ENCODE peak calls at places on chromosomes 1 and 21, in six cellular contexts. Z, B, D, A, M and Y are unnamed samples.
A peak's percentile ranks its signal among the peaks of the same experiment; 100 is the strongest.

GRCh38 chr21:45010096-45010495 is 64.3 kb upstream of the ADARB1 start:
- DNase-seq in Z (no peak), B (peak; percentile 48), D (no peak), A (no peak), M (no peak), Y (no peak)

GRCh38 chr1:182235952-182236650 is 155.5 kb downstream of the GLUL start:
- DNase-seq in Z (no peak), B (no peak), D (no peak), A (no peak), M (no peak), Y (no peak)

GRCh38 chr1:31859719-31860118 is 43.9 kb upstream of the SPOCD1 start:
- DNase-seq in Z (no peak), B (no peak), D (no peak), A (no peak), M (no peak), Y (no peak)

GRCh38 chr1:9892563-9893528 is 17.2 kb downstream of the CTNNBIP1 start:
- DNase-seq in Z (no peak), B (no peak), D (peak; percentile 86), A (no peak), M (no peak), Y (no peak)

GRCh38 chr1:162627662-162628296 is 4.5 kb upstream of the DDR2 start:
- DNase-seq in Z (peak; percentile 70), B (peak; percentile 43), D (no peak), A (no peak), M (no peak), Y (no peak)

GRCh38 chr1:64393790-64394189 is 76.1 kb upstream of the CACHD1 start:
- DNase-seq in Z (no peak), B (no peak), D (no peak), A (no peak), M (no peak), Y (no peak)

GRCh38 chr1:59169703-59170102 is 127.2 kb upstream of the FGGY start:
- DNase-seq in Z (no peak), B (no peak), D (no peak), A (no peak), M (no peak), Y (no peak)

GRCh38 chr1:28553229-28553930 is 495 bp downstream of the TRNAU1AP start:
- DNase-seq in Z (peak; percentile 68), B (no peak), D (no peak), A (peak; percentile 69), M (peak; percentile 76), Y (peak; percentile 55)

GRCh38 chr1:173474097-173474779 is 2.9 kb upstream of the PRDX6 start:
- DNase-seq in Z (no peak), B (peak; percentile 74), D (no peak), A (no peak), M (no peak), Y (no peak)

GRCh38 chr1:14113841-14114567 is 414.0 kb downstream of the PRDM2 start:
- DNase-seq in Z (peak; percentile 93), B (no peak), D (no peak), A (peak; percentile 67), M (peak; percentile 51), Y (no peak)

GRCh38 chr1:98669355-98670296 is 8.1 kb downstream of the SNX7 start:
- DNase-seq in Z (no peak), B (no peak), D (no peak), A (no peak), M (peak; percentile 33), Y (no peak)

GRCh38 chr1:89686520-89686919 is 53.6 kb downstream of the LRRC8C start:
- DNase-seq in Z (no peak), B (peak; percentile 21), D (no peak), A (no peak), M (no peak), Y (no peak)

GRCh38 chr1:229221106-229222019 is 49.5 kb upstream of the RAB4A start:
- DNase-seq in Z (no peak), B (peak; percentile 98), D (no peak), A (no peak), M (peak; percentile 30), Y (no peak)

GRCh38 chr1:93253471-93253870 is 72.9 kb downstream of the CCDC18 start:
- DNase-seq in Z (no peak), B (no peak), D (no peak), A (no peak), M (no peak), Y (no peak)

GRCh38 chr21:34372321-34372720 is 3.0 kb upstream of the SMIM11 start:
- DNase-seq in Z (no peak), B (peak; percentile 57), D (peak; percentile 52), A (no peak), M (no peak), Y (no peak)

GRCh38 chr1:21906173-21907078 is 30.7 kb downstream of the HSPG2 start:
- DNase-seq in Z (no peak), B (no peak), D (peak; percentile 97), A (peak; percentile 94), M (no peak), Y (no peak)

GRCh38 chr1:161910516-161911077 is 113.1 kb downstream of the OLFML2B start:
- DNase-seq in Z (no peak), B (no peak), D (no peak), A (no peak), M (no peak), Y (no peak)

GRCh38 chr1:162412002-162412401 is at the start of gene SH2D1B:
- DNase-seq in Z (no peak), B (no peak), D (no peak), A (no peak), M (no peak), Y (no peak)

GRCh38 chr1:36136535-36136934 is 11.5 kb upstream of the COL8A2 start:
- DNase-seq in Z (no peak), B (no peak), D (no peak), A (no peak), M (no peak), Y (no peak)

GRCh38 chr1:5915587-5916571 is 76.3 kb downstream of the NPHP4 start:
- DNase-seq in Z (peak; percentile 61), B (peak; percentile 30), D (peak; percentile 62), A (no peak), M (peak; percentile 66), Y (peak; percentile 48)

GRCh38 chr1:49436865-49437264 is 586.9 kb downstream of the AGBL4 start:
- DNase-seq in Z (no peak), B (no peak), D (no peak), A (no peak), M (no peak), Y (no peak)

GRCh38 chr1:237891979-237892378 is 1.3 kb upstream of the ZP4 start:
- DNase-seq in Z (no peak), B (no peak), D (no peak), A (no peak), M (no peak), Y (no peak)

GRCh38 chr1:11691302-11691914 is at the start of gene DRAXIN:
- DNase-seq in Z (peak; percentile 89), B (no peak), D (no peak), A (no peak), M (peak; percentile 93), Y (no peak)

GRCh38 chr1:237012789-237013383 is 8.6 kb upstream of the MT1HL1 start:
- DNase-seq in Z (no peak), B (peak; percentile 4), D (no peak), A (peak; percentile 84), M (peak; percentile 28), Y (no peak)

GRCh38 chr1:152167835-152168534 is 9.0 kb upstream of the RPTN start:
- DNase-seq in Z (no peak), B (peak; percentile 14), D (no peak), A (no peak), M (no peak), Y (no peak)

GRCh38 chr1:210293191-210293607 is 35.5 kb upstream of the HHAT start:
- DNase-seq in Z (no peak), B (no peak), D (peak; percentile 91), A (peak; percentile 89), M (no peak), Y (no peak)

DNA sequence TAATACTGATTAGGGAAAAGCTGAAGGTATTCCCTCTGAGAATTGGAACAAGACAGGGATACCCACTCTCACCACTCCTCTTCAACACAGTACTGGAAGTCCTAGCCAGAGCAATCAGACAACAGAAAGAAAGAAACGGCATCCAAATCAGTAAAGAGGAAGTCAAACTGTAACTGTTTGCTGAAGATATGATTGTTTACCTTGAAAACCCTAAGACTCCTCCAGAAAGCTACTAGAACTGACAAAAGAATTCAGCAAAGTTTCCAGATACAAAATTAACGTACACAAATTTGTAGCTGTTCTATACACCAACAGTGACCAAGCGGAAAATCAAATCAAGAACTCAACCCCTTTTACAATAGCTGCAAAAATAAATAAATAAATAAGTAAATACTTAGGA is 78.6 kb downstream of the EXTL2 start:
- DNase-seq in Z (no peak), B (no peak), D (no peak), A (no peak), M (no peak), Y (no peak)
- TF ChIP-seq POLR2AphosphoS5 in Z (no peak), B (no peak), D (no peak), A (no peak), M (no peak), Y (no peak)

DNA sequence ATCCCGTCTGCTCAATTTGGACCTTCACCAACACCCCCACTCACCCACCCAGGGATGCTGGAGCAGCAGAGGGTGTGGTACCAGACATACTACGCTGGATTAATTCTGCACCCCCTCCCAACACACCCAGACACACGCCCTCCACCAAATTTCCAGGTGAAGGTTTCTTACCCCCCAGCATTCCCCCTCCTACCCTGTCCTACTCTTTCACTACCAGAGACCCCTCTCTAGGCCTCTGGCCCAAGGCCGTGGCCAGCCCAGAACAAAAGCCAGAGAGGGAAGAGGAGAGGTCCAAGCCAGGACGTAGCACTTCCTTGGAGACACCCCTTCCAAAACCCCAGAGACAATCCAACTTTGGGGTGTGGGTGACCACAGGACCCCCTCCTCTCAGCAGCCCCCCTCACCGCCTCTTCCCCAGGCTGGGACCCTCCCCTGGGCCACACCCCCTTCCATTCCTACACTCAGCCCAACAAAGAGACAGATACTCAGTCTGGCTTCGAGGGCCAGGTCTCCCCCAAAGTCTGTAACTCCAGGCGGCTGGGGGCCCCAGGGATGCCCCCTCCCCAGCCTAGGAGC is 1.6 kb downstream of the MEX3A start:
- DNase-seq in Z (no peak), B (no peak), D (no peak), A (no peak), M (peak; percentile 63), Y (no peak)
- TF ChIP-seq POLR2AphosphoS5 in Z (peak; percentile 47), B (no peak), D (no peak), A (no peak), M (no peak), Y (no peak)

GRCh38 chr1:39635205-39635870 is 4.1 kb downstream of the HEYL start:
- DNase-seq in Z (peak; percentile 37), B (no peak), D (no peak), A (no peak), M (no peak), Y (no peak)
- TF ChIP-seq POLR2AphosphoS5 in Z (no peak), B (no peak), D (no peak), A (no peak), M (no peak), Y (no peak)

GRCh38 chr1:23126801-23127200 is 41.9 kb downstream of the LUZP1 start:
- DNase-seq in Z (no peak), B (no peak), D (no peak), A (no peak), M (no peak), Y (no peak)
- TF ChIP-seq POLR2AphosphoS5 in Z (no peak), B (no peak), D (peak; percentile 31), A (no peak), M (no peak), Y (no peak)

GRCh38 chr1:184958554-184959353 is 15.6 kb downstream of the NIBAN1 start:
- DNase-seq in Z (no peak), B (no peak), D (no peak), A (no peak), M (no peak), Y (no peak)
- TF ChIP-seq POLR2AphosphoS5 in Z (no peak), B (no peak), D (no peak), A (no peak), M (no peak), Y (no peak)